ENCODE peak calls at places on chromosomes 7 and 10, in four cellular contexts. G is prostate gland, B is thyroid gland, D is A549. T is an unnamed sample.

GRCh38 chr7:24197852-24198251 is 86.1 kb upstream of the NPY start:
- DNase-seq in G (no peak), B (no peak), D (no peak), T (no peak)

GRCh38 chr7:55438765-55439525 is 73.8 kb downstream of the LANCL2 start:
- DNase-seq in G (peak; percentile 57), B (peak; percentile 50), D (no peak), T (no peak)

GRCh38 chr10:82811621-82812020 is 936.6 kb downstream of the NRG3 start:
- DNase-seq in G (no peak), B (peak; percentile 9), D (no peak), T (no peak)

GRCh38 chr7:113912881-113913280 is 5.9 kb downstream of the PPP1R3A start:
- DNase-seq in G (no peak), B (no peak), D (no peak), T (no peak)

GRCh38 chr7:133117432-133117831 is 35.5 kb upstream of the CHCHD3 start:
- DNase-seq in G (no peak), B (no peak), D (no peak), T (no peak)

GRCh38 chr7:132152490-132152889 is 423.8 kb downstream of the PLXNA4 start:
- DNase-seq in G (no peak), B (no peak), D (no peak), T (no peak)

GRCh38 chr10:100146875-100147665 is 38.8 kb downstream of the ERLIN1 start:
- DNase-seq in G (no peak), B (no peak), D (no peak), T (no peak)

GRCh38 chr7:151381333-151382078 is 28.3 kb downstream of the WDR86 start:
- DNase-seq in G (no peak), B (no peak), D (no peak), T (no peak)

GRCh38 chr7:157140118-157140905 is 1.6 kb downstream of the UBE3C start:
- DNase-seq in G (no peak), B (no peak), D (no peak), T (no peak)

GRCh38 chr7:93574646-93575554 is at the start of gene CALCR:
- DNase-seq in G (no peak), B (no peak), D (peak; percentile 11), T (no peak)

GRCh38 chr7:55111007-55111406 is 92.2 kb downstream of the EGFR start:
- DNase-seq in G (no peak), B (peak; percentile 37), D (no peak), T (no peak)

GRCh38 chr10:101287922-101288638 is 58.8 kb upstream of the LBX1 start:
- DNase-seq in G (no peak), B (peak; percentile 7), D (peak; percentile 58), T (peak; percentile 41)

GRCh38 chr7:101018271-101019167 is 1.4 kb upstream of the MUC17 start:
- DNase-seq in G (no peak), B (no peak), D (no peak), T (no peak)

GRCh38 chr10:118754556-118755423 is at the start of gene CACUL1:
- DNase-seq in G (peak; percentile 100), B (peak; percentile 100), D (peak; percentile 88), T (peak; percentile 100)

GRCh38 chr10:118752401-118752800 is 2.4 kb downstream of the CACUL1 start:
- DNase-seq in G (no peak), B (no peak), D (no peak), T (no peak)

GRCh38 chr10:118751272-118751671 is 3.5 kb downstream of the CACUL1 start:
- DNase-seq in G (no peak), B (no peak), D (no peak), T (no peak)

GRCh38 chr10:118753331-118753730 is 1.4 kb downstream of the CACUL1 start:
- DNase-seq in G (no peak), B (no peak), D (no peak), T (no peak)

GRCh38 chr10:118754132-118754555 is 626 bp downstream of the CACUL1 start:
- DNase-seq in G (peak; percentile 53), B (peak; percentile 48), D (peak; percentile 35), T (no peak)
- TF ChIP-seq POLR2A in G (no peak), B (no peak), D (no peak), T (no peak)

DNA sequence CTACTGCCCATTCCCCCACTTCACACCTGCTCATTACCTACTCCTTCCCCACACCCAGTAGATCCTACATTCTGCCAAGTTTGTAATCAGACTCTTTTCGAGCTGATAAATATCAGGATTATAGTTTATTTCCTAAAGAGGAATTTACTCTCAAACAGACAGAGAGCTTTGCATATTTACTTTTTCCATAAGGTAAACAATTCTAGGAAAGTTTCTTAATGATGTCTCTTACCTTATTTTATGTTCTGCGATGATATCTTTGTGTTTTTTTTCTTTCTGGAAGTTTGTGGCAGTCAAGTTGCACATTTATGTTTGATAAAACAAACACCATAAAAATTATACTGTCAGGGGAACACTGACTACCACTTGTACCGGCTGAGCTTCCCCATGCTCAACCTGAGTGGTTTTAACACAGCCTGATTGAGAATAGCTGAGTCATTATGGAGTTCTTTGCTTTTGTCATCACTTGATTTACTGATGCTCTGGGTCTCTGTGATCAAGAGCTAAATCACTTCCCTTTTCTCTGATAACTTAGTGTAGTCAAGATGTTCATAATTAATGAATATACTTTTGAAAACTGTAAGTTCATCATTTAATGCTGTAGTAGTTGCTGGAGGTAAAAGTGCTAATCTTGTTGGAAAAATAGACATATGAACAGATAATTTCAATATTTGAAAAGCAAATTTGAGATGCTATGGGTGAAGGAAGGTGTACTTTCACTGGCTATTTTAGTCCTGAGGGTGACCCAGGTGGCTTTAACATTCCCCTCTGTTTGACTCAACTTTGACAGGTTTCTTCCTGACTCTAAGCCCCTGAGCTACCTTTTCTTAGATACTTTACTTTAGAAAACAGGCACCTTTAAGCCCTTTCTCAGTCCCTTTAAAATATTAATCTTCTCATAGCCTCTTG is 1034.5 kb upstream of the LRRTM3 start:
- DNase-seq in G (no peak), B (peak; percentile 4), D (peak; percentile 4), T (no peak)
- TF ChIP-seq POLR2A in G (no peak), B (no peak), D (no peak), T (no peak)

GRCh38 chr10:79269969-79270368 is 77.3 kb upstream of the PPIF start:
- DNase-seq in G (no peak), B (no peak), D (no peak), T (no peak)

GRCh38 chr10:79268100-79268670 is 79.1 kb upstream of the PPIF start:
- DNase-seq in G (no peak), B (no peak), D (no peak), T (no peak)

GRCh38 chr10:79269443-79269842 is 77.8 kb upstream of the PPIF start:
- DNase-seq in G (no peak), B (no peak), D (no peak), T (no peak)

GRCh38 chr10:79267449-79267848 is 79.8 kb upstream of the PPIF start:
- DNase-seq in G (no peak), B (no peak), D (no peak), T (no peak)

DNA sequence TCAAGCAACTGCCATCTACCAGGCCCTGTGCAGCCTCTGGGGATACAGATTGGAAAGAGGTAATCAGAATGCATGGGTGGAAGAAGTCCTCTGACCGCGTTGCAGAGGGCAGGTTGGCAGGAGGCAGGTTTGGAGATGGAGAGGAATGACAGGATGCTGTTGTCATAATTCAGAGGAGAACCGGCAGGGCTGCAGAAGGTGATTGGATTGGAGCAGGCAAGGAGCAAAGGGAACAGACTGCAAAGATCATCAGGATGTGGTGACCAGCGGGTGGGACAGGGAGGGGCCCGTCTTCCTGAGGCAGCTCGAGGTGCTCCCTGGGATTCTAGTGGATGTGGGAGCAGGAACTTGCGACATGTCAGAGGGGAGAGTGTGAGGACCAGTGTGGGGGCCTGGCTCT is 78.6 kb upstream of the PPIF start:
- DNase-seq in G (no peak), B (no peak), D (no peak), T (no peak)
- TF ChIP-seq POLR2A in G (no peak), B (no peak), D (no peak), T (no peak)

DNA sequence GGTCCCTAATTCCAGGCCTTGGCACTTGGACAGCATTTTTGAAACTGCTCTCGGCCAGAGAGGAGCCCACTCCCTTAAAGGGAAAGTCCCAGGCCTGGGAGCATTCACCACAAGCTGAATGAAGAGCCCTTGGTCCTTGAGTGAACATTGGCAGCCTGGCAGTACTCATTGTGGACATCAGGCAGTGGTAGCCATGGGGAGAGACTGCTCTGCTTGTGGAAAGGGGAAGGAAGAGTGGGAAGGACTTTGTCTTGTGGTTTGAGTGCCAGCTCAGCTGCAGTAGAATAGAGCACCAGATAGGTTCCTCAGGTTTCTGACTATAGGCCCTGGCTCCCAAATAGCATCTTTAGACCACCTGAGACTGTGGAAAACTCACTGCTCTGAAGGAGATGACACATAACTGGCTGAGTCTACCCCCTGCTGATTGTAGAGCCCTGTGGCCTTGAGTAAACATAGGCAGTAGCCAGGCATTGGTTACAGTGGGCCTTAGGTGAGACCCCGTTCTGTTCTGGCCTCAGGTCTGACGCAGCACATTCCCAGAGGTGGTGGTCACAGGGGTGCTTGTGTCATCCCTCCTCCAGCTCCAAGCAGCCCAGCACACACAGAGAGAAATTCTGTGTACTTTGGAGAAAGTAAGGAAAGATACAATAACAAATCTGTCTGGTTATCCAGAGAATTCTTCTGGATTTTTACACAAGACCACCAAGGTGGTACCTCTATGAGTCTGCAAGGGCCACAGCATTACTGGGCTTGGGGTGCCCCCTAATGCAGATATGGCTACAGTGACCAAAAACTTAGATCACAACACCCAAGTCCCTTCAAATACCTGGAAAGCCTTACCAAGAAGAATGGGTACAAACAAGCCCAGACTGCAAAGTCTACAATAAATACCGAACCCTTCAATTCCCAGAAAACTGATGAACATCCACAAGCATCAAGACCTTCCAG is 153.8 kb downstream of the GNAI1 start:
- DNase-seq in G (no peak), B (no peak), D (no peak), T (no peak)
- TF ChIP-seq POLR2A in G (no peak), B (no peak), D (no peak), T (no peak)

GRCh38 chr10:89526396-89526795 is 9.0 kb downstream of the SLC16A12 start:
- DNase-seq in G (no peak), B (no peak), D (no peak), T (no peak)
- TF ChIP-seq POLR2A in G (no peak), B (no peak), D (no peak), T (no peak)

GRCh38 chr7:21945374-21946227 is at the start of gene CDCA7L:
- DNase-seq in G (peak; percentile 70), B (peak; percentile 91), D (peak; percentile 78), T (peak; percentile 71)
- TF ChIP-seq POLR2A in G (peak; percentile 17), B (peak; percentile 85), D (peak; percentile 48), T (peak; percentile 90)

DNA sequence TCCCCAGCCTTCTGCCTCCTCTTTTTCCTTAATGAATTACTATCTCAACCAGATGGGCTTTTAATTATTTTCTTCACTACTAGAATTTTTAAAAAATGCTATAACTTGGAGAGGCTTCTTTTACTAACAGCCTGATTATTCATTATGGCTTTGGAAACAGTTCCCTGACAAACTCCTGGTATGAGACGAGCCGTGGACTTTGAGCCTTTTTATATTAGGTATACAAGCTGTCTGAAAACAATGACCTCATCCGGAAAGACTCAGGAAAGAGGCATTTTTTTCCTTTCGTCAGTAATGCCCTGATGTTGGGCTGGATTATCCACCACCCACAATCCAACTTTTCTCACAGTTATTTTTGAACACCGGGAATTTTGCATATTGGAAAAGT is 26.7 kb upstream of the ABLIM1 start:
- DNase-seq in G (no peak), B (no peak), D (peak; percentile 60), T (no peak)
- TF ChIP-seq POLR2A in G (no peak), B (peak; percentile 27), D (no peak), T (no peak)

T was measured in HCT116.